ENCODE peak calls at places on chromosomes 5 and 9, in five cellular contexts. Z is WERI-Rb-1, N is dorsolateral prefrontal cortex, Y is lower lobe of right lung, A is brain microvascular endothelial cell. D is an unnamed sample.

GRCh38 chr5:96936431-96937221 is 746 bp downstream of the LNPEP start:
- DNase-seq in A (no peak), Y (peak), Z (peak), N (peak), D (peak)

GRCh38 chr5:8436919-8437318 is 568.0 kb downstream of the MTRR start:
- DNase-seq in Z (no peak), Y (no peak), A (no peak), N (no peak), D (no peak)

GRCh38 chr5:78279194-78279593 is 15.3 kb downstream of the AP3B1 start:
- DNase-seq in N (no peak), A (no peak), Z (no peak), Y (no peak), D (no peak)

GRCh38 chr5:143543358-143544255 is 140.1 kb upstream of the NR3C1 start:
- DNase-seq in A (peak), Z (no peak), Y (no peak), N (no peak), D (no peak)

GRCh38 chr9:110125207-110125751 is 82.7 kb downstream of the C9orf152 start:
- DNase-seq in N (no peak), A (peak), Y (peak), Z (peak), D (peak)

GRCh38 chr5:35335752-35336151 is 105.5 kb upstream of the PRLR start:
- DNase-seq in Z (no peak), Y (no peak), A (no peak), N (no peak), D (no peak)

GRCh38 chr5:13601152-13601551 is 343.3 kb downstream of the DNAH5 start:
- DNase-seq in Y (no peak), Z (no peak), A (peak), N (no peak), D (no peak)

GRCh38 chr5:14531668-14532067 is 49.9 kb upstream of the OTULINL start:
- DNase-seq in Y (no peak), N (no peak), Z (no peak), A (no peak), D (no peak)

GRCh38 chr5:169157064-169157463 is 143.9 kb downstream of the SLIT3 start:
- DNase-seq in Z (no peak), N (no peak), A (no peak), Y (no peak), D (no peak)

GRCh38 chr5:72387985-72388384 is 67.8 kb downstream of the PTCD2 start:
- DNase-seq in A (peak), Z (no peak), Y (no peak), N (no peak), D (no peak)

GRCh38 chr9:130186839-130187522 is 14.8 kb downstream of the NCS1 start:
- DNase-seq in N (no peak), A (no peak), Y (peak), Z (peak), D (no peak)

GRCh38 chr5:153797484-153797883 is 241.2 kb downstream of the FAM114A2 start:
- DNase-seq in Y (no peak), A (no peak), Z (no peak), N (no peak), D (no peak)

GRCh38 chr9:89435315-89435823 is 62.5 kb downstream of the SEMA4D start:
- DNase-seq in Y (peak), Z (peak), N (no peak), A (no peak), D (peak)

GRCh38 chr5:55108651-55109050 is 6.2 kb downstream of the GZMA start:
- DNase-seq in A (peak), Y (no peak), Z (no peak), N (no peak), D (no peak)

GRCh38 chr5:148482697-148483462 is 99.1 kb downstream of the FBXO38 start:
- DNase-seq in Y (peak), Z (peak), A (peak), N (no peak), D (peak)

GRCh38 chr5:28850320-28850921 is 1812.0 kb upstream of the CDH9 start:
- DNase-seq in Y (no peak), A (no peak), Z (no peak), N (no peak), D (no peak)

GRCh38 chr5:150612905-150613670 is 27.4 kb upstream of the SYNPO start:
- DNase-seq in N (no peak), Y (no peak), A (no peak), Z (no peak), D (no peak)

GRCh38 chr9:88925471-88925870 is 65.8 kb upstream of the S1PR3 start:
- DNase-seq in A (no peak), N (no peak), Z (no peak), Y (no peak), D (no peak)

GRCh38 chr5:82159014-82159413 is 119.1 kb downstream of the RPS23 start:
- DNase-seq in A (peak), Z (no peak), N (no peak), Y (no peak), D (no peak)

GRCh38 chr5:170538096-170538465 is 34.3 kb downstream of the KCNIP1 start:
- DNase-seq in N (no peak), Y (no peak), Z (no peak), A (no peak), D (no peak)

DNA sequence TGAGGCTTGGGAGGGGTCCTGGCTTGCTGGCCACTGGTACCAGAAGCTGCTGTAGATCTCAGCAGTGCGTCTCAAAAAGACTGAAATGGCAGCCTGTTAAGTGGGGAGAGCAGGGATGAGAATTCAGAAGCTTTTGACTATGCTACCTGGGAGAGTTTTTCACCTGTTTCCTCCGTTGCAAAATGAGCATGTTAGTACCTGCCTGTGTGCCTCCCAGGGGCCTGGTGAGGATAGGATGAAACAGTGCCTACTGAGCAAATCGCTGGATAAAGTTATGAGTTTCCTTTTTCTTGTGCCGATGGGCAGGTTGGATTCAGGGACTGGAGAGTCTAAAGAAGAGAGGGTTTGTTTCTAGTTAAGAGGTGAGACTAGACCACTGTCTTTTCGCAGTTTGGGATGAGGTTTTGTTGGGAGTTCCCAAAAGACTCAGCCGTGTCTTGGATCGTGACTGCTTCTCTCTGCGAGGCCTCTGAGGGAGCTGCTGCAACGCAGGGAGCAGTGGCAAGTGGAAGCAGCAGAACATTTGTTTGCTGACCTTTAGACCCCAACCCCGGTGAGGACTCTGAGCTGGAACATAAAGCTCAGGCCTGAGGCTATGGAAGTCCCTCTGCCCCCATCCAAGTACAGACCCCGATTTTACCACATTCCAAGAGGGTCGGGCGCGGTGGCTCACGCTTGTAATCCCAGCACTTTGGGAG is 1.4 kb downstream of the RALGPS1 start:
- DNase-seq in Z (no peak), A (no peak), Y (no peak), N (no peak), D (no peak)
- TF ChIP-seq CTCF in Z (no peak), A (no peak), Y (no peak), N (no peak), D (no peak)

GRCh38 chr5:20601678-20602100 is 613.7 kb upstream of the CDH18 start:
- DNase-seq in Y (no peak), N (no peak), Z (peak), A (peak), D (no peak)
- TF ChIP-seq CTCF in Y (no peak), N (no peak), Z (peak), A (no peak), D (no peak)

DNA sequence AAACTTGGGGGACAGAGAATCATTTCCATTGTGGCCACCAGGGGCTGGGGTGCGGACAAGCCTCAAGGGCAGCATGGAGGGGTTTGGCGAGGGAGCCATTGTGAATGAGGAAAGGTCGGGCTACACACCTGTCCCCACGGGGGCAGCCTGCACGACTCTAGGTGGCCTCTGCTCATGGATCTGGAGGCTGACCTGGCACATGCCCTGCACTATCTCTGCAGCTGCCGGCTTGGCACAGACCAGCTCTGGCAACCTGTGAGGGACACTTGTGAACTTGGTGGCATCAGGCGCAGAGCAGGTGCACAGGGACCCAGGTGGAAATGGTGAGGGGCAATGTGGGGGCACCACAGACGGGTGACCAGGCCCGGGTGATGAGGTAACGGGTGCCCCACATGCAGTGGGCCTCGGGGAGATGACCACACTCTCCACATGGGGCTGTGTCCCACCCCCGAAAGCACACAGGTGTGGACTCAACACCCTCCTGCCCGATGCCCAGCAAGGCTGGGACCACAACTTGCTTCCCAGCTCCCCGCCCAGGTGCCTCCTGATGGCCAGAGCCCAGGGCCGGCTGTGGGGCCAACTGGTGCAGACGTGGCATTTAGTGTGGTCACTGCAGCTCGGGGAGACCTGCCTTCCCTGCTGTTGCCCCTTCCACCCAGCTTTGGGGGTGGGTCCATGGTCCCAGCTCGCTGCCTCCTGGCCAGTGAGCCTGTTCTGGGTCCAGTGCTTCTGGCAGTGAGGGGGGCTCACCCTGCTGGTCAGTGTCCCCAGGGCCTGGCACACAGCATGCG is 60.9 kb upstream of the UBAC1 start:
- DNase-seq in Y (peak), A (no peak), N (no peak), Z (no peak), D (no peak)
- TF ChIP-seq CTCF in Y (no peak), A (peak), N (no peak), Z (peak), D (no peak)

DNA sequence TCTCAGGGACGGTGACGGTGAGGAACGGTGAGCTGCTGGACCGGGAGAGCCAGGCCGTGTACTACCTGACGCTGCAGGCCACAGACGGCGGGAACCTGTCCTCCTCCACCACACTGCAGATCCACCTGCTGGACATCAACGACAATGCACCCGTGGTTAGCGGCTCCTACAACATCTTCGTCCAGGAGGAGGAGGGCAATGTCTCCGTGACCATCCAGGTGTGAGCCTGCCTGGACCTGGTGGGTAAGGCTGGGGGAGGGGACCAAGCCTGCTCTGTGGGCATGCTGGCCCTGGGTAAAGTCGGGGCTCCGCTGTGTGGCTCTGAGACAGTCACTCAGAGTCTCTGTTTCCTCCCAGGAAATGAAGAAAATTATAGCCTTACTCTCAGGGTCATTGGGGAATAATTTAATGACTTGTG is 29.3 kb downstream of the CDHR2 start:
- DNase-seq in Z (peak), A (no peak), Y (peak), N (no peak), D (peak)
- TF ChIP-seq CTCF in Z (peak), A (peak), Y (peak), N (no peak), D (peak)

DNA sequence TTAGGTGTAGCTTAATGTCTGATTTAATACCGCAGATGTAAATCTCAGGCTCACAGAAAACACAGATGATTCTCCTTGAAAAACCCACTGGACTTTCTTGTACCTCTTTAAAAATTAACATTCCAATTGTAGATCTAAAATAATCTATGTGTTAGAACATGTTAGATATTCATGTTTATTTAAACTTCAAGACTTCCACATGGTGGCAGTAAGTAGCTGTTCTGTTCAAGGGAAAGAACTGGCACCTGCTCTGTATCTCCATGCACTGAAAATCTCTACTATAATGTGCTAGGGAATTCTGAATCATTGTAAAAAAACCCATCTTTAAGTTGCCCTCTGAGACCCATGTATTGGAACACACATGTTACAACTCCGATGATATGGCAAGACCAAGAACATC is 366.9 kb downstream of the DMRTA1 start:
- DNase-seq in N (no peak), Z (peak), A (no peak), Y (no peak), D (no peak)
- TF ChIP-seq CTCF in N (peak), Z (peak), A (peak), Y (no peak), D (peak)

GRCh38 chr5:180250329-180250728 is 41.3 kb upstream of the RASGEF1C start:
- DNase-seq in Y (no peak), N (no peak), Z (no peak), A (no peak), D (no peak)
- TF ChIP-seq CTCF in Y (no peak), N (no peak), Z (no peak), A (no peak), D (no peak)

D was measured in nephron progenitor cell.